ENCODE peak calls at places on chromosomes 3 and 15, in eight cellular contexts. One of them, this sample, is unnamed.

GRCh38 chr3:33947272-33948195 is 149.1 kb downstream of the PDCD6IP start:
- DNase-seq in aorta: no peak
- DNase-seq in CD8-positive, alpha-beta memory T cell: no peak
- DNase-seq in PC-9: no peak
- DNase-seq in mesendoderm: no peak
- DNase-seq in fibroblast of lung: no peak
- DNase-seq in uterus: no peak
- DNase-seq in fibroblast of mammary gland: no peak
- DNase-seq in this sample: no peak

GRCh38 chr3:188280627-188281026 is 126.7 kb downstream of the LPP start:
- DNase-seq in aorta: no peak
- DNase-seq in CD8-positive, alpha-beta memory T cell: no peak
- DNase-seq in PC-9: no peak
- DNase-seq in mesendoderm: no peak
- DNase-seq in fibroblast of lung: peak
- DNase-seq in uterus: no peak
- DNase-seq in fibroblast of mammary gland: no peak
- DNase-seq in this sample: no peak

GRCh38 chr3:175737646-175738572 is 878.8 kb downstream of the NAALADL2 start:
- DNase-seq in aorta: no peak
- DNase-seq in CD8-positive, alpha-beta memory T cell: no peak
- DNase-seq in PC-9: peak
- DNase-seq in mesendoderm: no peak
- DNase-seq in fibroblast of lung: peak
- DNase-seq in uterus: no peak
- DNase-seq in fibroblast of mammary gland: peak
- DNase-seq in this sample: peak

GRCh38 chr3:170560717-170561382 is 25.0 kb downstream of the SLC7A14 start:
- DNase-seq in aorta: no peak
- DNase-seq in CD8-positive, alpha-beta memory T cell: no peak
- DNase-seq in PC-9: no peak
- DNase-seq in mesendoderm: no peak
- DNase-seq in fibroblast of lung: no peak
- DNase-seq in uterus: no peak
- DNase-seq in fibroblast of mammary gland: peak
- DNase-seq in this sample: no peak

GRCh38 chr3:72475258-72476138 is 372.7 kb downstream of the SHQ1 start:
- DNase-seq in aorta: no peak
- DNase-seq in CD8-positive, alpha-beta memory T cell: no peak
- DNase-seq in PC-9: no peak
- DNase-seq in mesendoderm: no peak
- DNase-seq in fibroblast of lung: no peak
- DNase-seq in uterus: no peak
- DNase-seq in fibroblast of mammary gland: peak
- DNase-seq in this sample: no peak

GRCh38 chr3:159200176-159200575 is 398.3 kb downstream of the MFSD1 start:
- DNase-seq in aorta: no peak
- DNase-seq in CD8-positive, alpha-beta memory T cell: no peak
- DNase-seq in PC-9: peak
- DNase-seq in mesendoderm: peak
- DNase-seq in fibroblast of lung: peak
- DNase-seq in uterus: no peak
- DNase-seq in fibroblast of mammary gland: peak
- DNase-seq in this sample: peak

GRCh38 chr3:170228093-170228766 is 6.0 kb downstream of the PRKCI start:
- DNase-seq in aorta: no peak
- DNase-seq in CD8-positive, alpha-beta memory T cell: no peak
- DNase-seq in PC-9: peak
- DNase-seq in mesendoderm: no peak
- DNase-seq in fibroblast of lung: peak
- DNase-seq in uterus: no peak
- DNase-seq in fibroblast of mammary gland: no peak
- DNase-seq in this sample: peak

GRCh38 chr3:14235003-14235876 is 56.6 kb downstream of the LSM3 start:
- DNase-seq in aorta: no peak
- DNase-seq in CD8-positive, alpha-beta memory T cell: no peak
- DNase-seq in PC-9: peak
- DNase-seq in mesendoderm: peak
- DNase-seq in fibroblast of lung: no peak
- DNase-seq in uterus: no peak
- DNase-seq in fibroblast of mammary gland: no peak
- DNase-seq in this sample: peak

GRCh38 chr15:101010781-101011180 is 91.6 kb downstream of the LRRK1 start:
- DNase-seq in aorta: no peak
- DNase-seq in CD8-positive, alpha-beta memory T cell: no peak
- DNase-seq in PC-9: no peak
- DNase-seq in mesendoderm: no peak
- DNase-seq in fibroblast of lung: no peak
- DNase-seq in uterus: peak
- DNase-seq in fibroblast of mammary gland: no peak
- DNase-seq in this sample: no peak

GRCh38 chr3:172280406-172281051 is 167.7 kb downstream of the GHSR start:
- DNase-seq in aorta: no peak
- DNase-seq in CD8-positive, alpha-beta memory T cell: no peak
- DNase-seq in PC-9: peak
- DNase-seq in mesendoderm: peak
- DNase-seq in fibroblast of lung: peak
- DNase-seq in uterus: no peak
- DNase-seq in fibroblast of mammary gland: peak
- DNase-seq in this sample: peak

GRCh38 chr15:79179108-79179561 is 88.6 kb upstream of the RASGRF1 start:
- DNase-seq in aorta: no peak
- DNase-seq in CD8-positive, alpha-beta memory T cell: no peak
- DNase-seq in PC-9: peak
- DNase-seq in mesendoderm: peak
- DNase-seq in fibroblast of lung: peak
- DNase-seq in uterus: no peak
- DNase-seq in fibroblast of mammary gland: peak
- DNase-seq in this sample: peak

GRCh38 chr3:123521179-123521969 is 63.5 kb downstream of the HACD2 start:
- DNase-seq in aorta: no peak
- DNase-seq in CD8-positive, alpha-beta memory T cell: no peak
- DNase-seq in PC-9: no peak
- DNase-seq in mesendoderm: no peak
- DNase-seq in fibroblast of lung: peak
- DNase-seq in uterus: no peak
- DNase-seq in fibroblast of mammary gland: peak
- DNase-seq in this sample: no peak

GRCh38 chr15:29534378-29534777 is 264.8 kb upstream of the NSMCE3 start:
- DNase-seq in aorta: no peak
- DNase-seq in CD8-positive, alpha-beta memory T cell: no peak
- DNase-seq in PC-9: no peak
- DNase-seq in mesendoderm: peak
- DNase-seq in fibroblast of lung: peak
- DNase-seq in uterus: no peak
- DNase-seq in fibroblast of mammary gland: no peak
- DNase-seq in this sample: no peak

GRCh38 chr3:33980252-33980651 is 181.8 kb downstream of the PDCD6IP start:
- DNase-seq in aorta: no peak
- DNase-seq in CD8-positive, alpha-beta memory T cell: no peak
- DNase-seq in PC-9: no peak
- DNase-seq in mesendoderm: peak
- DNase-seq in fibroblast of lung: peak
- DNase-seq in uterus: no peak
- DNase-seq in fibroblast of mammary gland: peak
- DNase-seq in this sample: peak

GRCh38 chr15:83472797-83473196 is 25.7 kb downstream of the SH3GL3 start:
- DNase-seq in aorta: no peak
- DNase-seq in CD8-positive, alpha-beta memory T cell: no peak
- DNase-seq in PC-9: no peak
- DNase-seq in mesendoderm: no peak
- DNase-seq in fibroblast of lung: no peak
- DNase-seq in uterus: no peak
- DNase-seq in fibroblast of mammary gland: no peak
- DNase-seq in this sample: no peak

GRCh38 chr3:184360070-184360833 is 1.2 kb downstream of the CLCN2 start:
- DNase-seq in aorta: no peak
- DNase-seq in CD8-positive, alpha-beta memory T cell: no peak
- DNase-seq in PC-9: no peak
- DNase-seq in mesendoderm: no peak
- DNase-seq in fibroblast of lung: no peak
- DNase-seq in uterus: no peak
- DNase-seq in fibroblast of mammary gland: no peak
- DNase-seq in this sample: no peak

DNA sequence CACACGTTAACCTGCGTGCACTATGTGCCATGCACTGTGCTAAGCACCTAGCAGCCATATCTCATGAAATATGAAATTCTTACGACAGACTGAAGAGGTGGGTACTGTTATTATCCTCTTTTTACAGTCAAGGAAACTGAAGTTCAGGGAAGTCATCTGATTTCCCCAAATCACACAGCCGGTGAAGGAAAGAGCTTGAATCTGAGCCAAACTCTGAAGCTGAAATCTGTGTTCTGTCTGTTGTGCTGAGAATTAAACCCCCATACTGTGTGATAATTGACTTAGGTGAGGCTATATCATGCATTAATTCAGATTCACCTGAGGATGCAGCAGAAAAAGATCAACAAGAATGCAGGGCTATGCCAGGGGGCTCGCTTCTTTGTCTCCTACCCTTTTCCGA is 475 bp downstream of the FAM107A start:
- DNase-seq in aorta: no peak
- DNase-seq in CD8-positive, alpha-beta memory T cell: no peak
- DNase-seq in PC-9: no peak
- DNase-seq in mesendoderm: no peak
- DNase-seq in fibroblast of lung: no peak
- DNase-seq in uterus: no peak
- DNase-seq in fibroblast of mammary gland: no peak
- DNase-seq in this sample: no peak
- H3K4me3 ChIP-seq in aorta: no peak
- H3K4me3 ChIP-seq in CD8-positive, alpha-beta memory T cell: no peak
- H3K4me3 ChIP-seq in PC-9: no peak
- H3K4me3 ChIP-seq in mesendoderm: no peak
- H3K4me3 ChIP-seq in fibroblast of lung: no peak
- H3K4me3 ChIP-seq in uterus: peak
- H3K4me3 ChIP-seq in fibroblast of mammary gland: no peak
- H3K4me3 ChIP-seq in this sample: no peak

GRCh38 chr15:56467626-56468025 is 2.7 kb upstream of the MNS1 start:
- DNase-seq in aorta: no peak
- DNase-seq in CD8-positive, alpha-beta memory T cell: no peak
- DNase-seq in PC-9: no peak
- DNase-seq in mesendoderm: no peak
- DNase-seq in fibroblast of lung: no peak
- DNase-seq in uterus: no peak
- DNase-seq in fibroblast of mammary gland: no peak
- DNase-seq in this sample: no peak
- H3K4me3 ChIP-seq in aorta: no peak
- H3K4me3 ChIP-seq in CD8-positive, alpha-beta memory T cell: no peak
- H3K4me3 ChIP-seq in PC-9: no peak
- H3K4me3 ChIP-seq in mesendoderm: no peak
- H3K4me3 ChIP-seq in fibroblast of lung: no peak
- H3K4me3 ChIP-seq in uterus: no peak
- H3K4me3 ChIP-seq in fibroblast of mammary gland: no peak
- H3K4me3 ChIP-seq in this sample: no peak

GRCh38 chr3:132034097-132034485 is 723 bp downstream of the CPNE4 start:
- DNase-seq in aorta: no peak
- DNase-seq in CD8-positive, alpha-beta memory T cell: no peak
- DNase-seq in PC-9: no peak
- DNase-seq in mesendoderm: no peak
- DNase-seq in fibroblast of lung: no peak
- DNase-seq in uterus: no peak
- DNase-seq in fibroblast of mammary gland: no peak
- DNase-seq in this sample: no peak
- H3K4me3 ChIP-seq in aorta: no peak
- H3K4me3 ChIP-seq in CD8-positive, alpha-beta memory T cell: no peak
- H3K4me3 ChIP-seq in PC-9: peak
- H3K4me3 ChIP-seq in mesendoderm: peak
- H3K4me3 ChIP-seq in fibroblast of lung: no peak
- H3K4me3 ChIP-seq in uterus: no peak
- H3K4me3 ChIP-seq in fibroblast of mammary gland: no peak
- H3K4me3 ChIP-seq in this sample: no peak

DNA sequence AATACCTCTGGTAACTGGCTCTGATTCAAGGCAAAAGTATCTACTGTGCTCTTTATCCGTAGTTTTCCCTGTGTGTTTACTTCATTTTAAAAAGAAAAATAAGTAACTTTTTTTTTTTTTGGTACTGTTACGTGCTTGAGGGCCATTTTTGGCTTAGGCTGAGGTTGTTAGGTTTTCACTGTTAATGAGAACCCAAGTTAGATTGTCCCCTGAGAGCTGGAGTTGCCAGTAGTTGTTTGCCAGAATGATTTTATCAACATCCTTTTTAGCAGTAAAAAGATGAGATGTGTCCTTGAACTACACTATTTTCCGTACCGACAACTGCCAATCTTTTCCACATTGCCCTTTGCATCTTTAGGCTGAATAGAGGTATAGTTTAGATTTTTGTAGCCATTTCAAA is 35.9 kb downstream of the IQGAP1 start:
- DNase-seq in aorta: no peak
- DNase-seq in CD8-positive, alpha-beta memory T cell: no peak
- DNase-seq in PC-9: no peak
- DNase-seq in mesendoderm: no peak
- DNase-seq in fibroblast of lung: no peak
- DNase-seq in uterus: no peak
- DNase-seq in fibroblast of mammary gland: no peak
- DNase-seq in this sample: no peak
- H3K4me3 ChIP-seq in aorta: no peak
- H3K4me3 ChIP-seq in CD8-positive, alpha-beta memory T cell: no peak
- H3K4me3 ChIP-seq in PC-9: no peak
- H3K4me3 ChIP-seq in mesendoderm: no peak
- H3K4me3 ChIP-seq in fibroblast of lung: no peak
- H3K4me3 ChIP-seq in uterus: no peak
- H3K4me3 ChIP-seq in fibroblast of mammary gland: no peak
- H3K4me3 ChIP-seq in this sample: no peak